ENCODE peak calls at places on chromosomes 12 and 14, in four cellular contexts. One of them, this sample, is unnamed.

GRCh38 chr12:56836317-56836716 is 73.2 kb downstream of the HSD17B6 start:
- DNase-seq in RWPE1: peak
- DNase-seq in B cell: no peak
- DNase-seq in colonic mucosa: no peak
- DNase-seq in this sample: no peak

GRCh38 chr12:116717466-116718457 is 20.1 kb downstream of the SPRING1 start:
- DNase-seq in RWPE1: no peak
- DNase-seq in B cell: no peak
- DNase-seq in colonic mucosa: peak
- DNase-seq in this sample: no peak

GRCh38 chr12:97643961-97644360 is 181.4 kb downstream of the RMST start:
- DNase-seq in RWPE1: no peak
- DNase-seq in colonic mucosa: no peak
- DNase-seq in B cell: no peak
- DNase-seq in this sample: no peak

GRCh38 chr14:104680806-104681688 is 8.4 kb upstream of the INF2 start:
- DNase-seq in RWPE1: peak
- DNase-seq in B cell: peak
- DNase-seq in colonic mucosa: peak
- DNase-seq in this sample: peak

GRCh38 chr12:41910578-41911331 is 233.9 kb downstream of the GXYLT1 start:
- DNase-seq in colonic mucosa: no peak
- DNase-seq in B cell: no peak
- DNase-seq in RWPE1: no peak
- DNase-seq in this sample: no peak

GRCh38 chr12:65536876-65537661 is 258.6 kb downstream of the MSRB3 start:
- DNase-seq in colonic mucosa: no peak
- DNase-seq in RWPE1: peak
- DNase-seq in B cell: no peak
- DNase-seq in this sample: no peak

GRCh38 chr14:61959348-61959747 is 197.1 kb downstream of the SNAPC1 start:
- DNase-seq in colonic mucosa: no peak
- DNase-seq in B cell: no peak
- DNase-seq in RWPE1: no peak
- DNase-seq in this sample: no peak

GRCh38 chr14:46279327-46279726 is 372.3 kb downstream of the RPL10L start:
- DNase-seq in B cell: no peak
- DNase-seq in RWPE1: no peak
- DNase-seq in colonic mucosa: no peak
- DNase-seq in this sample: no peak

GRCh38 chr12:8844665-8845064 is 22.2 kb downstream of the A2ML1 start:
- DNase-seq in colonic mucosa: no peak
- DNase-seq in RWPE1: no peak
- DNase-seq in B cell: no peak
- DNase-seq in this sample: no peak

GRCh38 chr12:2794736-2795289 is at the start of gene FKBP4:
- DNase-seq in B cell: peak
- DNase-seq in RWPE1: peak
- DNase-seq in colonic mucosa: peak
- DNase-seq in this sample: peak

GRCh38 chr14:38252066-38252710 is 3.7 kb downstream of the CLEC14A start:
- DNase-seq in colonic mucosa: no peak
- DNase-seq in RWPE1: no peak
- DNase-seq in B cell: no peak
- DNase-seq in this sample: no peak

GRCh38 chr14:76742961-76743360 is 18.3 kb upstream of the VASH1 start:
- DNase-seq in colonic mucosa: no peak
- DNase-seq in B cell: no peak
- DNase-seq in RWPE1: peak
- DNase-seq in this sample: no peak

GRCh38 chr12:53123578-53124351 is 20.5 kb downstream of the SOAT2 start:
- DNase-seq in B cell: no peak
- DNase-seq in RWPE1: no peak
- DNase-seq in colonic mucosa: no peak
- DNase-seq in this sample: peak

GRCh38 chr14:38197761-38198345 is 9.9 kb upstream of the SSTR1 start:
- DNase-seq in RWPE1: no peak
- DNase-seq in B cell: no peak
- DNase-seq in colonic mucosa: no peak
- DNase-seq in this sample: no peak

GRCh38 chr14:102854397-102854703 is 68.1 kb upstream of the AMN start:
- DNase-seq in RWPE1: no peak
- DNase-seq in B cell: no peak
- DNase-seq in colonic mucosa: no peak
- DNase-seq in this sample: no peak

GRCh38 chr12:18496156-18496555 is 234.8 kb downstream of the PIK3C2G start:
- DNase-seq in colonic mucosa: no peak
- DNase-seq in B cell: no peak
- DNase-seq in RWPE1: no peak
- DNase-seq in this sample: no peak

GRCh38 chr14:21267886-21268611 is 1.2 kb downstream of the HNRNPC start:
- DNase-seq in RWPE1: no peak
- DNase-seq in colonic mucosa: no peak
- DNase-seq in B cell: no peak
- DNase-seq in this sample: no peak

GRCh38 chr14:68548194-68549056 is 244.4 kb downstream of the ZFP36L1 start:
- DNase-seq in RWPE1: peak
- DNase-seq in B cell: no peak
- DNase-seq in colonic mucosa: peak
- DNase-seq in this sample: no peak

GRCh38 chr14:37443461-37443860 is 151.6 kb downstream of the FOXA1 start:
- DNase-seq in RWPE1: no peak
- DNase-seq in colonic mucosa: no peak
- DNase-seq in B cell: no peak
- DNase-seq in this sample: no peak

GRCh38 chr12:93060666-93061413 is 131.7 kb upstream of the EEA1 start:
- DNase-seq in B cell: no peak
- DNase-seq in colonic mucosa: no peak
- DNase-seq in RWPE1: no peak
- DNase-seq in this sample: peak

GRCh38 chr12:64895541-64895940 is 71.1 kb downstream of the TBC1D30 start:
- DNase-seq in colonic mucosa: no peak
- DNase-seq in RWPE1: no peak
- DNase-seq in B cell: no peak
- DNase-seq in this sample: no peak

GRCh38 chr12:59067068-59067467 is 146.8 kb upstream of the LRIG3 start:
- DNase-seq in RWPE1: peak
- DNase-seq in B cell: no peak
- DNase-seq in colonic mucosa: no peak
- DNase-seq in this sample: no peak

GRCh38 chr12:120104924-120105323 is 11.6 kb downstream of the RAB35 start:
- DNase-seq in RWPE1: no peak
- DNase-seq in colonic mucosa: no peak
- DNase-seq in B cell: no peak
- DNase-seq in this sample: no peak

GRCh38 chr12:53751336-53752191 is at the start of gene CISTR:
- DNase-seq in B cell: peak
- DNase-seq in RWPE1: no peak
- DNase-seq in colonic mucosa: no peak
- DNase-seq in this sample: peak

GRCh38 chr14:60183724-60184596 is 18.8 kb upstream of the DHRS7 start:
- DNase-seq in colonic mucosa: no peak
- DNase-seq in RWPE1: no peak
- DNase-seq in B cell: peak
- DNase-seq in this sample: peak

GRCh38 chr14:89650077-89650978 is 233.3 kb upstream of the FOXN3 start:
- DNase-seq in colonic mucosa: no peak
- DNase-seq in RWPE1: no peak
- DNase-seq in B cell: no peak
- DNase-seq in this sample: no peak

GRCh38 chr12:77842430-77842829 is 11.7 kb downstream of the NAV3 start:
- DNase-seq in colonic mucosa: no peak
- DNase-seq in B cell: no peak
- DNase-seq in RWPE1: peak
- DNase-seq in this sample: no peak

GRCh38 chr12:64890873-64891468 is 66.5 kb downstream of the TBC1D30 start:
- DNase-seq in RWPE1: peak
- DNase-seq in colonic mucosa: no peak
- DNase-seq in B cell: peak
- DNase-seq in this sample: peak

GRCh38 chr14:61300754-61301153 is 19.6 kb upstream of the TMEM30B start:
- DNase-seq in colonic mucosa: no peak
- DNase-seq in RWPE1: no peak
- DNase-seq in B cell: no peak
- DNase-seq in this sample: no peak

GRCh38 chr12:124686885-124687694 is 119.7 kb upstream of the NCOR2 start:
- DNase-seq in RWPE1: no peak
- DNase-seq in colonic mucosa: no peak
- DNase-seq in B cell: no peak
- DNase-seq in this sample: no peak

GRCh38 chr12:24535334-24536019 is 413.4 kb downstream of the BCAT1 start:
- DNase-seq in RWPE1: no peak
- DNase-seq in B cell: no peak
- DNase-seq in colonic mucosa: no peak
- DNase-seq in this sample: no peak

GRCh38 chr14:92798811-92799210 is 4.7 kb downstream of the GOLGA5 start:
- DNase-seq in B cell: no peak
- DNase-seq in RWPE1: no peak
- DNase-seq in colonic mucosa: no peak
- DNase-seq in this sample: no peak

GRCh38 chr14:104559769-104560585 is 19.6 kb upstream of the C14orf180 start:
- DNase-seq in RWPE1: no peak
- DNase-seq in B cell: no peak
- DNase-seq in colonic mucosa: no peak
- DNase-seq in this sample: no peak

GRCh38 chr14:68994056-68994455 is 15.0 kb upstream of the ACTN1 start:
- DNase-seq in RWPE1: no peak
- DNase-seq in colonic mucosa: no peak
- DNase-seq in B cell: no peak
- DNase-seq in this sample: no peak

GRCh38 chr12:581746-582145 is 81.5 kb downstream of the NINJ2 start:
- DNase-seq in colonic mucosa: no peak
- DNase-seq in B cell: no peak
- DNase-seq in RWPE1: no peak
- DNase-seq in this sample: no peak

GRCh38 chr12:14275886-14276285 is 89.6 kb upstream of the ATF7IP start:
- DNase-seq in colonic mucosa: no peak
- DNase-seq in B cell: no peak
- DNase-seq in RWPE1: no peak
- DNase-seq in this sample: no peak

GRCh38 chr14:101087614-101088394 is 184.3 kb upstream of the RTL1 start:
- DNase-seq in colonic mucosa: peak
- DNase-seq in B cell: no peak
- DNase-seq in RWPE1: no peak
- DNase-seq in this sample: peak

GRCh38 chr12:68148261-68148951 is 11.1 kb downstream of the IFNG start:
- DNase-seq in colonic mucosa: no peak
- DNase-seq in RWPE1: no peak
- DNase-seq in B cell: no peak
- DNase-seq in this sample: no peak

GRCh38 chr14:51554339-51554920 is 97.3 kb upstream of the FRMD6 start:
- DNase-seq in B cell: no peak
- DNase-seq in RWPE1: no peak
- DNase-seq in colonic mucosa: no peak
- DNase-seq in this sample: no peak

GRCh38 chr14:93049295-93049694 is 66.4 kb downstream of the ITPK1 start:
- DNase-seq in RWPE1: no peak
- DNase-seq in colonic mucosa: peak
- DNase-seq in B cell: no peak
- DNase-seq in this sample: no peak

GRCh38 chr12:54882074-54882473 is 27.8 kb downstream of the MUCL1 start:
- DNase-seq in colonic mucosa: no peak
- DNase-seq in B cell: no peak
- DNase-seq in RWPE1: no peak
- DNase-seq in this sample: no peak
- TF ChIP-seq CTCF in colonic mucosa: no peak
- TF ChIP-seq CTCF in B cell: no peak
- TF ChIP-seq CTCF in RWPE1: no peak
- TF ChIP-seq CTCF in this sample: no peak

GRCh38 chr14:96754845-96755184 is 42.4 kb upstream of the VRK1 start:
- DNase-seq in colonic mucosa: no peak
- DNase-seq in B cell: no peak
- DNase-seq in RWPE1: no peak
- DNase-seq in this sample: no peak
- TF ChIP-seq CTCF in colonic mucosa: no peak
- TF ChIP-seq CTCF in B cell: no peak
- TF ChIP-seq CTCF in RWPE1: no peak
- TF ChIP-seq CTCF in this sample: no peak

GRCh38 chr12:98955284-98955683 is 310.2 kb downstream of the APAF1 start:
- DNase-seq in B cell: no peak
- DNase-seq in colonic mucosa: no peak
- DNase-seq in RWPE1: peak
- DNase-seq in this sample: peak
- TF ChIP-seq CTCF in B cell: peak
- TF ChIP-seq CTCF in colonic mucosa: no peak
- TF ChIP-seq CTCF in RWPE1: no peak
- TF ChIP-seq CTCF in this sample: peak

DNA sequence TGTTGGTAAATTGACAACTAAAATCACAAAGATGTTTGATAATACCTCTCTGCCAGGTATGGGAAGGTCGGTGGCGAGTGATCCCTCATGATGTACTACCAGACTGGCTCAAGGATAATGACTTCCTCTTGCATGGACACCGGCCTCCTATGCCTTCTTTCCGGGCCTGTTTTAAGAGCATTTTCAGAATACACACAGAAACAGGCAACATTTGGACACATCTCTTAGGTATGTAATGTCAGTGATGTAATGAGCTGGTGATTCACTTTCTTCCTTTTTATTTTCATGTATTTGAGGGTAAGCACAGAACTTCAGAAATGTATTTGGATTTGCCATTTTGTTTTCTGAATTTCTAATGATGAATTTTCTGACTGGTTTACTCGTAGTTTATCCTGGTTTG is 42.6 kb upstream of the LRTM2 start:
- DNase-seq in B cell: no peak
- DNase-seq in RWPE1: peak
- DNase-seq in colonic mucosa: no peak
- DNase-seq in this sample: no peak
- TF ChIP-seq CTCF in B cell: no peak
- TF ChIP-seq CTCF in RWPE1: no peak
- TF ChIP-seq CTCF in colonic mucosa: no peak
- TF ChIP-seq CTCF in this sample: no peak